ENCODE peak calls at places on chromosomes 16 and 17, in nine cellular contexts. One of them, this sample, is unnamed.

GRCh38 chr16:24753437-24753836 is 24.0 kb downstream of the TNRC6A start:
- DNase-seq in thoracic aorta: no peak
- DNase-seq in mammary epithelial cell: no peak
- DNase-seq in PC-3: peak; percentile 57
- DNase-seq in caudate nucleus: no peak
- DNase-seq in dorsolateral prefrontal cortex: no peak
- DNase-seq in esophagus muscularis mucosa: no peak
- DNase-seq in SK-N-SH: no peak
- DNase-seq in spleen: no peak
- DNase-seq in this sample: no peak

GRCh38 chr17:57563968-57564367 is 181.1 kb downstream of the CCDC182 start:
- DNase-seq in PC-3: no peak
- DNase-seq in mammary epithelial cell: no peak
- DNase-seq in spleen: no peak
- DNase-seq in dorsolateral prefrontal cortex: no peak
- DNase-seq in SK-N-SH: peak; percentile 74
- DNase-seq in esophagus muscularis mucosa: no peak
- DNase-seq in caudate nucleus: peak; percentile 17
- DNase-seq in thoracic aorta: no peak
- DNase-seq in this sample: no peak

GRCh38 chr16:83215417-83216001 is 588.7 kb downstream of the CDH13 start:
- DNase-seq in SK-N-SH: peak; percentile 49
- DNase-seq in mammary epithelial cell: peak; percentile 24
- DNase-seq in thoracic aorta: no peak
- DNase-seq in PC-3: peak; percentile 62
- DNase-seq in spleen: no peak
- DNase-seq in caudate nucleus: no peak
- DNase-seq in esophagus muscularis mucosa: no peak
- DNase-seq in dorsolateral prefrontal cortex: no peak
- DNase-seq in this sample: peak; percentile 70

GRCh38 chr17:57604771-57605733 is 140.0 kb downstream of the CCDC182 start:
- DNase-seq in esophagus muscularis mucosa: no peak
- DNase-seq in PC-3: no peak
- DNase-seq in dorsolateral prefrontal cortex: peak; percentile 44
- DNase-seq in SK-N-SH: peak; percentile 89
- DNase-seq in mammary epithelial cell: no peak
- DNase-seq in caudate nucleus: peak; percentile 23
- DNase-seq in spleen: peak; percentile 90
- DNase-seq in thoracic aorta: no peak
- DNase-seq in this sample: peak; percentile 81

GRCh38 chr16:80372341-80372740 is 168.5 kb upstream of the DYNLRB2 start:
- DNase-seq in PC-3: no peak
- DNase-seq in esophagus muscularis mucosa: no peak
- DNase-seq in spleen: no peak
- DNase-seq in SK-N-SH: no peak
- DNase-seq in caudate nucleus: no peak
- DNase-seq in mammary epithelial cell: no peak
- DNase-seq in dorsolateral prefrontal cortex: no peak
- DNase-seq in thoracic aorta: no peak
- DNase-seq in this sample: no peak

GRCh38 chr16:30095166-30096078 is 591 bp downstream of the YPEL3 start:
- DNase-seq in SK-N-SH: no peak
- DNase-seq in PC-3: no peak
- DNase-seq in esophagus muscularis mucosa: no peak
- DNase-seq in dorsolateral prefrontal cortex: no peak
- DNase-seq in thoracic aorta: no peak
- DNase-seq in spleen: peak; percentile 87
- DNase-seq in caudate nucleus: no peak
- DNase-seq in mammary epithelial cell: no peak
- DNase-seq in this sample: peak; percentile 61

GRCh38 chr16:13298676-13299075 is 397.3 kb downstream of the SHISA9 start:
- DNase-seq in thoracic aorta: no peak
- DNase-seq in SK-N-SH: no peak
- DNase-seq in caudate nucleus: no peak
- DNase-seq in mammary epithelial cell: no peak
- DNase-seq in PC-3: no peak
- DNase-seq in spleen: no peak
- DNase-seq in esophagus muscularis mucosa: no peak
- DNase-seq in dorsolateral prefrontal cortex: no peak
- DNase-seq in this sample: no peak

GRCh38 chr17:17320188-17320910 is 17.2 kb downstream of the NT5M start:
- DNase-seq in esophagus muscularis mucosa: no peak
- DNase-seq in mammary epithelial cell: no peak
- DNase-seq in spleen: peak; percentile 46
- DNase-seq in thoracic aorta: no peak
- DNase-seq in dorsolateral prefrontal cortex: no peak
- DNase-seq in SK-N-SH: no peak
- DNase-seq in PC-3: no peak
- DNase-seq in caudate nucleus: no peak
- DNase-seq in this sample: no peak

GRCh38 chr17:75459590-75460267 is 3.3 kb downstream of the TMEM94 start:
- DNase-seq in esophagus muscularis mucosa: no peak
- DNase-seq in mammary epithelial cell: no peak
- DNase-seq in caudate nucleus: no peak
- DNase-seq in SK-N-SH: no peak
- DNase-seq in thoracic aorta: no peak
- DNase-seq in PC-3: peak; percentile 85
- DNase-seq in spleen: no peak
- DNase-seq in dorsolateral prefrontal cortex: no peak
- DNase-seq in this sample: no peak

GRCh38 chr17:81142301-81143199 is 22.8 kb upstream of the PVALEF start:
- DNase-seq in thoracic aorta: peak; percentile 30
- DNase-seq in PC-3: peak; percentile 83
- DNase-seq in mammary epithelial cell: peak; percentile 60
- DNase-seq in caudate nucleus: peak; percentile 75
- DNase-seq in SK-N-SH: peak; percentile 96
- DNase-seq in dorsolateral prefrontal cortex: peak; percentile 79
- DNase-seq in esophagus muscularis mucosa: no peak
- DNase-seq in spleen: peak; percentile 91
- DNase-seq in this sample: peak; percentile 59

GRCh38 chr17:61127960-61128359 is 271.7 kb upstream of the TBX2 start:
- DNase-seq in SK-N-SH: no peak
- DNase-seq in PC-3: no peak
- DNase-seq in mammary epithelial cell: no peak
- DNase-seq in caudate nucleus: no peak
- DNase-seq in esophagus muscularis mucosa: no peak
- DNase-seq in dorsolateral prefrontal cortex: no peak
- DNase-seq in spleen: no peak
- DNase-seq in thoracic aorta: no peak
- DNase-seq in this sample: no peak

GRCh38 chr17:82502207-82502606 is 17.3 kb upstream of the FOXK2 start:
- DNase-seq in thoracic aorta: no peak
- DNase-seq in esophagus muscularis mucosa: no peak
- DNase-seq in PC-3: no peak
- DNase-seq in mammary epithelial cell: peak; percentile 77
- DNase-seq in SK-N-SH: no peak
- DNase-seq in dorsolateral prefrontal cortex: no peak
- DNase-seq in caudate nucleus: no peak
- DNase-seq in spleen: no peak
- DNase-seq in this sample: no peak

GRCh38 chr17:21275047-21275578 is 9.4 kb upstream of the MAP2K3 start:
- DNase-seq in spleen: no peak
- DNase-seq in thoracic aorta: no peak
- DNase-seq in caudate nucleus: no peak
- DNase-seq in PC-3: no peak
- DNase-seq in mammary epithelial cell: no peak
- DNase-seq in SK-N-SH: peak; percentile 62
- DNase-seq in dorsolateral prefrontal cortex: no peak
- DNase-seq in esophagus muscularis mucosa: no peak
- DNase-seq in this sample: no peak

GRCh38 chr17:63249256-63250006 is 196.7 kb downstream of the CYB561 start:
- DNase-seq in PC-3: no peak
- DNase-seq in SK-N-SH: no peak
- DNase-seq in thoracic aorta: no peak
- DNase-seq in esophagus muscularis mucosa: no peak
- DNase-seq in caudate nucleus: no peak
- DNase-seq in mammary epithelial cell: no peak
- DNase-seq in spleen: no peak
- DNase-seq in dorsolateral prefrontal cortex: no peak
- DNase-seq in this sample: no peak
- H3K27ac ChIP-seq in PC-3: no peak overlapping the region
- H3K27ac ChIP-seq in SK-N-SH: peak overlapping the region; percentile 3
- H3K27ac ChIP-seq in thoracic aorta: no peak overlapping the region
- H3K27ac ChIP-seq in esophagus muscularis mucosa: no peak overlapping the region
- H3K27ac ChIP-seq in caudate nucleus: no peak overlapping the region
- H3K27ac ChIP-seq in mammary epithelial cell: no peak overlapping the region
- H3K27ac ChIP-seq in spleen: no peak overlapping the region
- H3K27ac ChIP-seq in dorsolateral prefrontal cortex: no peak overlapping the region
- H3K27ac ChIP-seq in this sample: no peak overlapping the region

GRCh38 chr16:73326770-73327470 is 279.0 kb upstream of the ZFHX3 start:
- DNase-seq in esophagus muscularis mucosa: no peak
- DNase-seq in PC-3: no peak
- DNase-seq in thoracic aorta: no peak
- DNase-seq in caudate nucleus: no peak
- DNase-seq in dorsolateral prefrontal cortex: no peak
- DNase-seq in spleen: no peak
- DNase-seq in SK-N-SH: no peak
- DNase-seq in mammary epithelial cell: no peak
- DNase-seq in this sample: no peak
- H3K27ac ChIP-seq in esophagus muscularis mucosa: no peak overlapping the region
- H3K27ac ChIP-seq in PC-3: no peak overlapping the region
- H3K27ac ChIP-seq in thoracic aorta: no peak overlapping the region
- H3K27ac ChIP-seq in caudate nucleus: no peak overlapping the region
- H3K27ac ChIP-seq in dorsolateral prefrontal cortex: no peak overlapping the region
- H3K27ac ChIP-seq in spleen: no peak overlapping the region
- H3K27ac ChIP-seq in SK-N-SH: no peak overlapping the region
- H3K27ac ChIP-seq in mammary epithelial cell: no peak overlapping the region
- H3K27ac ChIP-seq in this sample: no peak overlapping the region

GRCh38 chr17:55284944-55285339 is 20.2 kb downstream of the HLF start:
- DNase-seq in SK-N-SH: no peak
- DNase-seq in esophagus muscularis mucosa: no peak
- DNase-seq in mammary epithelial cell: no peak
- DNase-seq in PC-3: no peak
- DNase-seq in dorsolateral prefrontal cortex: no peak
- DNase-seq in thoracic aorta: no peak
- DNase-seq in spleen: no peak
- DNase-seq in caudate nucleus: no peak
- DNase-seq in this sample: no peak
- H3K27ac ChIP-seq in SK-N-SH: no peak overlapping the region
- H3K27ac ChIP-seq in esophagus muscularis mucosa: peak overlapping the region; percentile 99
- H3K27ac ChIP-seq in mammary epithelial cell: no peak overlapping the region
- H3K27ac ChIP-seq in PC-3: no peak overlapping the region
- H3K27ac ChIP-seq in dorsolateral prefrontal cortex: peak overlapping the region; percentile 69
- H3K27ac ChIP-seq in thoracic aorta: peak overlapping the region; percentile 88
- H3K27ac ChIP-seq in spleen: peak overlapping the region; percentile 70
- H3K27ac ChIP-seq in caudate nucleus: peak overlapping the region; percentile 69
- H3K27ac ChIP-seq in this sample: peak overlapping the region; percentile 89

GRCh38 chr16:28910046-28911031 is 14.7 kb downstream of the RABEP2 start:
- DNase-seq in mammary epithelial cell: peak; percentile 43
- DNase-seq in caudate nucleus: no peak
- DNase-seq in esophagus muscularis mucosa: no peak
- DNase-seq in spleen: no peak
- DNase-seq in SK-N-SH: no peak
- DNase-seq in PC-3: peak; percentile 78
- DNase-seq in dorsolateral prefrontal cortex: no peak
- DNase-seq in thoracic aorta: no peak
- DNase-seq in this sample: no peak
- H3K27ac ChIP-seq in mammary epithelial cell: no peak overlapping the region
- H3K27ac ChIP-seq in caudate nucleus: no peak overlapping the region
- H3K27ac ChIP-seq in esophagus muscularis mucosa: no peak overlapping the region
- H3K27ac ChIP-seq in spleen: peak overlapping the region; percentile 47
- H3K27ac ChIP-seq in SK-N-SH: no peak overlapping the region
- H3K27ac ChIP-seq in PC-3: peak overlapping the region; percentile 90
- H3K27ac ChIP-seq in dorsolateral prefrontal cortex: no peak overlapping the region
- H3K27ac ChIP-seq in thoracic aorta: no peak overlapping the region
- H3K27ac ChIP-seq in this sample: peak overlapping the region; percentile 63

DNA sequence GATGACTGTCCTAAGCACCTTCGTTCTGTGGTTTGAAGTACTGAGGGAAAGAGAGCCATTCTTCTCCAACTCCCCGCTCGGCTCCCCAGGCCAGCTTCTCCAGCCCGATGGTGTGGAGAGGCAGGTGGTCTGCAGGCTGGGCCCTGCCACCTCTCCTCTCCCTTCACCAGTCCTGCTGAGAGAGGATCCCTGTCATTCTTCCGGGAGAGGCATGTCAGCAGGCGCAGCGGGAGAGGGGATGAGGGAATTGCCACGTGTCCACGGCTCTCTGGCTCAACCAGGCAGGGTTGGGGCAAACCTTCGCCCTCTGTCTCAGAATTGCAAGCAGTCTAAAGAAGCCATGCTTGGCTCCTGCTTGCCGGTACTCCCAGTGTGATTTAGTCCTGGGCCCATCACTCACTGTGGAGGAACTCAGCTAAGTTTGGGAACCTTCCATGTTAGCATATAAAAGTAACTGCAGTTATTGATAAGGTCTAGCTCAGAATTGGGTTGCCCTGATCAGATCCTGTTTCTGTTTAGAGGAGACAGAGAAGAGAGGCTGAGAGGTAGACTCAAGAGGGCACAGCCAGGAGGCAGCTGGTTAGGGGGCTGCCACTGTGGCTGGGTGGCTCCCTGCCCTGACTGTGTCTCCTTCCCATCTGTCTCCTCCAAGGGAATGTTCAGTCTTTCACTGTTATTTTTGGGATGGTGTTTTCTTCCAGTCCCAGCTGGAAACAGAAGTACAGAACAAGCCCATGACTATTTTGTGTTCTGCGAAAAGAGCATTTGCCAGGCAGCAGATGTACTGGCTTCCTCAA is 17.4 kb downstream of the HS3ST3B1 start:
- DNase-seq in SK-N-SH: no peak
- DNase-seq in caudate nucleus: no peak
- DNase-seq in spleen: no peak
- DNase-seq in esophagus muscularis mucosa: no peak
- DNase-seq in mammary epithelial cell: no peak
- DNase-seq in dorsolateral prefrontal cortex: no peak
- DNase-seq in thoracic aorta: no peak
- DNase-seq in PC-3: no peak
- DNase-seq in this sample: no peak
- H3K27ac ChIP-seq in SK-N-SH: no peak overlapping the region
- H3K27ac ChIP-seq in caudate nucleus: no peak overlapping the region
- H3K27ac ChIP-seq in spleen: no peak overlapping the region
- H3K27ac ChIP-seq in esophagus muscularis mucosa: no peak overlapping the region
- H3K27ac ChIP-seq in mammary epithelial cell: no peak overlapping the region
- H3K27ac ChIP-seq in dorsolateral prefrontal cortex: no peak overlapping the region
- H3K27ac ChIP-seq in thoracic aorta: no peak overlapping the region
- H3K27ac ChIP-seq in PC-3: no peak overlapping the region
- H3K27ac ChIP-seq in this sample: no peak overlapping the region

GRCh38 chr17:5971969-5972368 is 98.2 kb upstream of the WSCD1 start:
- DNase-seq in dorsolateral prefrontal cortex: no peak
- DNase-seq in thoracic aorta: no peak
- DNase-seq in esophagus muscularis mucosa: no peak
- DNase-seq in spleen: no peak
- DNase-seq in mammary epithelial cell: no peak
- DNase-seq in caudate nucleus: no peak
- DNase-seq in PC-3: no peak
- DNase-seq in SK-N-SH: no peak
- DNase-seq in this sample: no peak
- H3K27ac ChIP-seq in dorsolateral prefrontal cortex: no peak overlapping the region
- H3K27ac ChIP-seq in thoracic aorta: no peak overlapping the region
- H3K27ac ChIP-seq in esophagus muscularis mucosa: no peak overlapping the region
- H3K27ac ChIP-seq in spleen: no peak overlapping the region
- H3K27ac ChIP-seq in mammary epithelial cell: no peak overlapping the region
- H3K27ac ChIP-seq in caudate nucleus: no peak overlapping the region
- H3K27ac ChIP-seq in PC-3: no peak overlapping the region
- H3K27ac ChIP-seq in SK-N-SH: no peak overlapping the region
- H3K27ac ChIP-seq in this sample: no peak overlapping the region

GRCh38 chr16:89345663-89346150 is 128.2 kb downstream of the ZNF778 start:
- DNase-seq in esophagus muscularis mucosa: no peak
- DNase-seq in SK-N-SH: no peak
- DNase-seq in spleen: no peak
- DNase-seq in dorsolateral prefrontal cortex: no peak
- DNase-seq in caudate nucleus: no peak
- DNase-seq in PC-3: peak; percentile 6
- DNase-seq in thoracic aorta: no peak
- DNase-seq in mammary epithelial cell: no peak
- DNase-seq in this sample: no peak
- H3K27ac ChIP-seq in esophagus muscularis mucosa: peak overlapping the region; percentile 27
- H3K27ac ChIP-seq in SK-N-SH: no peak overlapping the region
- H3K27ac ChIP-seq in spleen: no peak overlapping the region
- H3K27ac ChIP-seq in dorsolateral prefrontal cortex: no peak overlapping the region
- H3K27ac ChIP-seq in caudate nucleus: no peak overlapping the region
- H3K27ac ChIP-seq in PC-3: peak overlapping the region; percentile 16
- H3K27ac ChIP-seq in thoracic aorta: no peak overlapping the region
- H3K27ac ChIP-seq in mammary epithelial cell: no peak overlapping the region
- H3K27ac ChIP-seq in this sample: no peak overlapping the region

This sample was measured in Peyer's patch.